ENCODE peak calls at places on chromosomes 5 and 9, in eight cellular contexts. N is cardiac fibroblast, U is pancreas, W is AG04449, T is heart right ventricle, M is aorta, A is BJ, P is sigmoid colon. J is an unnamed sample.

GRCh38 chr5:164048527-164048926 is 543.1 kb downstream of the MAT2B start:
- DNase-seq in N (peak; percentile 71), U (no peak), W (no peak), T (no peak), M (no peak), A (no peak), P (no peak), J (no peak)

GRCh38 chr5:377326-377981 is 55.9 kb downstream of the AHRR start:
- DNase-seq in N (no peak), U (no peak), W (no peak), T (no peak), M (peak; percentile 59), A (no peak), P (peak; percentile 56), J (no peak)

GRCh38 chr5:18802336-18802735 is 1168.1 kb downstream of the TAF11L14 start:
- DNase-seq in N (no peak), U (no peak), W (no peak), T (no peak), M (no peak), A (no peak), P (no peak), J (no peak)

GRCh38 chr9:118222375-118222774 is 518.2 kb downstream of the TLR4 start:
- DNase-seq in N (no peak), U (no peak), W (no peak), T (no peak), M (no peak), A (no peak), P (no peak), J (no peak)

GRCh38 chr5:81850932-81851331 is 100.0 kb upstream of the SSBP2 start:
- DNase-seq in N (no peak), U (no peak), W (no peak), T (no peak), M (no peak), A (no peak), P (no peak), J (no peak)

GRCh38 chr5:68450245-68450852 is 234.8 kb downstream of the PIK3R1 start:
- DNase-seq in N (peak; percentile 18), U (no peak), W (no peak), T (no peak), M (no peak), A (no peak), P (no peak), J (no peak)

GRCh38 chr9:68798408-68798807 is 93.4 kb downstream of the PIP5K1B start:
- DNase-seq in N (no peak), U (no peak), W (no peak), T (no peak), M (no peak), A (no peak), P (no peak), J (no peak)

GRCh38 chr9:122355336-122355875 is 15.4 kb upstream of the PTGS1 start:
- DNase-seq in N (no peak), U (no peak), W (no peak), T (no peak), M (no peak), A (no peak), P (no peak), J (no peak)

GRCh38 chr5:135476615-135477493 is 24.7 kb upstream of the TIFAB start:
- DNase-seq in N (no peak), U (no peak), W (no peak), T (no peak), M (peak; percentile 32), A (no peak), P (no peak), J (no peak)

GRCh38 chr5:169162407-169162806 is 138.5 kb downstream of the SLIT3 start:
- DNase-seq in N (peak; percentile 57), U (no peak), W (no peak), T (no peak), M (no peak), A (no peak), P (no peak), J (no peak)

GRCh38 chr9:106203832-106204516 is 509.6 kb downstream of the TMEM38B start:
- DNase-seq in N (no peak), U (no peak), W (no peak), T (no peak), M (no peak), A (no peak), P (no peak), J (no peak)

GRCh38 chr5:83714780-83715179 is 5.9 kb downstream of the HAPLN1 start:
- DNase-seq in N (no peak), U (no peak), W (no peak), T (no peak), M (no peak), A (no peak), P (no peak), J (no peak)

GRCh38 chr5:103445426-103446035 is 117.1 kb downstream of the NUDT12 start:
- DNase-seq in N (no peak), U (no peak), W (no peak), T (no peak), M (no peak), A (no peak), P (no peak), J (no peak)

GRCh38 chr5:138716456-138716924 is 36.7 kb upstream of the CTNNA1 start:
- DNase-seq in N (peak; percentile 27), U (no peak), W (no peak), T (no peak), M (no peak), A (no peak), P (no peak), J (no peak)

GRCh38 chr9:79542735-79543504 is 28.8 kb upstream of the TLE4 start:
- DNase-seq in N (no peak), U (no peak), W (no peak), T (no peak), M (no peak), A (no peak), P (no peak), J (no peak)

GRCh38 chr9:136644593-136645342 is 17.9 kb upstream of the EGFL7 start:
- DNase-seq in N (peak; percentile 44), U (peak; percentile 23), W (no peak), T (peak; percentile 92), M (no peak), A (no peak), P (peak; percentile 85), J (peak; percentile 75)
- H3K4me3 ChIP-seq in N (no peak overlapping the region), U (no peak overlapping the region), W (no peak overlapping the region), T (peak overlapping the region; percentile 36), M (no peak overlapping the region), A (no peak overlapping the region), P (peak overlapping the region; percentile 23), J (peak overlapping the region; percentile 10)

GRCh38 chr5:177301503-177302165 is 1.9 kb downstream of the RAB24 start:
- DNase-seq in N (no peak), U (peak; percentile 96), W (no peak), T (no peak), M (peak; percentile 70), A (no peak), P (peak; percentile 65), J (peak; percentile 77)

GRCh38 chr5:177300971-177301370 is 2.5 kb downstream of the RAB24 start:
- DNase-seq in N (no peak), U (no peak), W (no peak), T (no peak), M (no peak), A (no peak), P (no peak), J (no peak)

GRCh38 chr5:177302354-177303110 is 987 bp downstream of the RAB24 start:
- DNase-seq in N (peak; percentile 17), U (peak; percentile 57), W (no peak), T (no peak), M (peak; percentile 76), A (no peak), P (peak; percentile 64), J (no peak)

GRCh38 chr5:177299711-177300110 is 3.8 kb downstream of the RAB24 start:
- DNase-seq in N (no peak), U (no peak), W (no peak), T (no peak), M (peak; percentile 65), A (no peak), P (no peak), J (no peak)

GRCh38 chr5:177300236-177300880 is 3.2 kb downstream of the RAB24 start:
- DNase-seq in N (peak; percentile 67), U (no peak), W (no peak), T (no peak), M (peak; percentile 73), A (no peak), P (peak; percentile 76), J (peak; percentile 61)
- H3K4me3 ChIP-seq in N (no peak overlapping the region), U (no peak overlapping the region), W (no peak overlapping the region), T (no peak overlapping the region), M (no peak overlapping the region), A (no peak overlapping the region), P (no peak overlapping the region), J (no peak overlapping the region)

GRCh38 chr9:125146247-125146646 is 2.9 kb upstream of the SCAI start:
- DNase-seq in N (peak; percentile 62), U (no peak), W (peak; percentile 69), T (no peak), M (no peak), A (peak; percentile 50), P (no peak), J (no peak)

GRCh38 chr9:125143377-125144090 is at the start of gene SCAI:
- DNase-seq in N (peak; percentile 99), U (peak; percentile 100), W (peak; percentile 88), T (peak; percentile 99), M (peak; percentile 99), A (peak; percentile 89), P (peak; percentile 100), J (peak; percentile 99)

GRCh38 chr9:125142560-125143376 is 560 bp downstream of the SCAI start:
- DNase-seq in N (no peak), U (no peak), W (no peak), T (peak; percentile 19), M (no peak), A (no peak), P (peak; percentile 66), J (no peak)

GRCh38 chr9:125147401-125147951 is 4.1 kb upstream of the SCAI start:
- DNase-seq in N (no peak), U (no peak), W (no peak), T (no peak), M (no peak), A (no peak), P (no peak), J (no peak)

DNA sequence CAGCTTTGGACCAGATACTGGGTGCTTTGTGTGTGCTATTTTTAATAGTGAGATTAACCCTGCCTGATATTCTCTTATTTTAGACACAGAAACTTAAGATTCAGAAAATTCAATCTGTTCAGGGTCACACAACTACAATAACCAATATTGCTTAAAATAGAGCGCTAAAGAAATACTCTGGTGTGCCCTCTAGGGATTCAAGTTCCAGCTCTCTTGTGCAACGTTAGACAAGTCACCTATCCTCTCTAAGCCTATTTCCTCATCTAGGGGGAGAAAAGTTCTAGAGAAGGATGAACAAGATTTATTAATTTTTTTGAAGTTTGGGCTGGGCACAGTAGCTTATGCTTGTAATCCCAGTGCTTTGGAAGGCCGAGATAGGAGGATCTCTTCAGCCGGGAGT is 2.1 kb upstream of the SCAI start:
- DNase-seq in N (peak; percentile 54), U (no peak), W (no peak), T (no peak), M (no peak), A (no peak), P (no peak), J (no peak)
- H3K4me3 ChIP-seq in N (no peak overlapping the region), U (no peak overlapping the region), W (no peak overlapping the region), T (no peak overlapping the region), M (no peak overlapping the region), A (no peak overlapping the region), P (no peak overlapping the region), J (no peak overlapping the region)

DNA sequence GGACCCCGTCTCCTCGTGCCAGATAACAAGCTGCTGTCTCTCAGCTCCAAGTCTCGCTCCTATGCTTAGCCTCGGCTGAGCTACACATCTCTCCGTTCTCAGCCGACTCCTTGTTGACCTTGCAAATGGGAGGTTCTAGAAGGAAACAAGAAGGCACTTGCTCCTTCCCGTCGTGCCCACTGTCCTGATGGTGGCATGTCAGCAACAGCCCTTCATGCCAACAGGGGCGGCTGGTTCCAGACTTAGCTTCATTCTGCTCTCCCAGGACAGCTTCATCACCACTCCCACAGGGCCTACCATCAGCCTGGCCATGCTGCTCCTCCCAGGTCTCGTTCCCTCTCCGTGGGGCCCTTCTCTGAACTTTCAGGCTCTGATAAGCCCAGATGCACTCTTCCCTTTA is 13.0 kb upstream of the RASGEF1C start:
- DNase-seq in N (no peak), U (no peak), W (no peak), T (no peak), M (no peak), A (no peak), P (no peak), J (no peak)
- H3K4me3 ChIP-seq in N (no peak overlapping the region), U (no peak overlapping the region), W (no peak overlapping the region), T (no peak overlapping the region), M (no peak overlapping the region), A (no peak overlapping the region), P (no peak overlapping the region), J (no peak overlapping the region)

J was measured in lung.